ENCODE peak calls at places on chromosomes 1 and 21, in six cellular contexts. One of them, this sample, is unnamed.

GRCh38 chr1:47870480-47870879 is 126.7 kb downstream of the TRABD2B start:
- DNase-seq in IMR-90: no peak
- DNase-seq in H9: no peak
- DNase-seq in H1: no peak
- DNase-seq in mesenchymal stem cell: no peak
- DNase-seq in trophoblast cell: no peak
- DNase-seq in this sample: no peak

GRCh38 chr21:36425286-36425685 is 40.1 kb downstream of the CHAF1B start:
- DNase-seq in IMR-90: peak
- DNase-seq in H9: no peak
- DNase-seq in H1: no peak
- DNase-seq in mesenchymal stem cell: peak
- DNase-seq in trophoblast cell: no peak
- DNase-seq in this sample: no peak

GRCh38 chr1:13663969-13664368 is 36.0 kb upstream of the PRDM2 start:
- DNase-seq in IMR-90: no peak
- DNase-seq in H9: no peak
- DNase-seq in H1: no peak
- DNase-seq in mesenchymal stem cell: no peak
- DNase-seq in trophoblast cell: no peak
- DNase-seq in this sample: no peak

GRCh38 chr21:23574932-23575331 is 2032.3 kb downstream of the MRPL39 start:
- DNase-seq in IMR-90: no peak
- DNase-seq in H9: peak
- DNase-seq in H1: no peak
- DNase-seq in mesenchymal stem cell: no peak
- DNase-seq in trophoblast cell: no peak
- DNase-seq in this sample: no peak

GRCh38 chr1:170967042-170967910 is 31.9 kb downstream of the MROH9 start:
- DNase-seq in IMR-90: peak
- DNase-seq in H9: no peak
- DNase-seq in H1: no peak
- DNase-seq in mesenchymal stem cell: peak
- DNase-seq in trophoblast cell: peak
- DNase-seq in this sample: peak

GRCh38 chr1:52904590-52905375 is 16.8 kb downstream of the ECHDC2 start:
- DNase-seq in IMR-90: no peak
- DNase-seq in H9: peak
- DNase-seq in H1: peak
- DNase-seq in mesenchymal stem cell: no peak
- DNase-seq in trophoblast cell: no peak
- DNase-seq in this sample: no peak

GRCh38 chr1:157725214-157725577 is 24.6 kb upstream of the FCRL3 start:
- DNase-seq in IMR-90: no peak
- DNase-seq in H9: no peak
- DNase-seq in H1: no peak
- DNase-seq in mesenchymal stem cell: no peak
- DNase-seq in trophoblast cell: no peak
- DNase-seq in this sample: no peak

GRCh38 chr1:93720931-93721614 is 39.4 kb upstream of the BCAR3 start:
- DNase-seq in IMR-90: no peak
- DNase-seq in H9: no peak
- DNase-seq in H1: no peak
- DNase-seq in mesenchymal stem cell: no peak
- DNase-seq in trophoblast cell: no peak
- DNase-seq in this sample: no peak

GRCh38 chr1:67489643-67490042 is 59.4 kb upstream of the SERBP1 start:
- DNase-seq in IMR-90: peak
- DNase-seq in H9: no peak
- DNase-seq in H1: no peak
- DNase-seq in mesenchymal stem cell: no peak
- DNase-seq in trophoblast cell: peak
- DNase-seq in this sample: no peak

GRCh38 chr1:48292706-48293105 is 70.2 kb downstream of the SLC5A9 start:
- DNase-seq in IMR-90: no peak
- DNase-seq in H9: no peak
- DNase-seq in H1: no peak
- DNase-seq in mesenchymal stem cell: no peak
- DNase-seq in trophoblast cell: no peak
- DNase-seq in this sample: no peak

GRCh38 chr1:85460555-85461088 is 4.3 kb downstream of the DDAH1 start:
- DNase-seq in IMR-90: no peak
- DNase-seq in H9: no peak
- DNase-seq in H1: no peak
- DNase-seq in mesenchymal stem cell: no peak
- DNase-seq in trophoblast cell: no peak
- DNase-seq in this sample: no peak

GRCh38 chr1:148309940-148310500 is 157.9 kb upstream of the NBPF11 start:
- DNase-seq in IMR-90: no peak
- DNase-seq in H9: no peak
- DNase-seq in H1: peak
- DNase-seq in mesenchymal stem cell: no peak
- DNase-seq in trophoblast cell: no peak
- DNase-seq in this sample: no peak

GRCh38 chr1:151995774-151996173 is 2.1 kb upstream of the S100A10 start:
- DNase-seq in IMR-90: peak
- DNase-seq in H9: no peak
- DNase-seq in H1: no peak
- DNase-seq in mesenchymal stem cell: peak
- DNase-seq in trophoblast cell: no peak
- DNase-seq in this sample: no peak

GRCh38 chr1:29122987-29123870 is 474 bp downstream of the TMEM200B start:
- DNase-seq in IMR-90: peak
- DNase-seq in H9: no peak
- DNase-seq in H1: peak
- DNase-seq in mesenchymal stem cell: peak
- DNase-seq in trophoblast cell: no peak
- DNase-seq in this sample: peak

GRCh38 chr1:41360074-41361027 is 883 bp upstream of the FOXO6 start:
- DNase-seq in IMR-90: no peak
- DNase-seq in H9: peak
- DNase-seq in H1: peak
- DNase-seq in mesenchymal stem cell: peak
- DNase-seq in trophoblast cell: peak
- DNase-seq in this sample: no peak
- H4K91ac ChIP-seq in IMR-90: no peak
- H4K91ac ChIP-seq in H9: no peak
- H4K91ac ChIP-seq in H1: no peak
- H4K91ac ChIP-seq in mesenchymal stem cell: no peak
- H4K91ac ChIP-seq in trophoblast cell: peak
- H4K91ac ChIP-seq in this sample: no peak

DNA sequence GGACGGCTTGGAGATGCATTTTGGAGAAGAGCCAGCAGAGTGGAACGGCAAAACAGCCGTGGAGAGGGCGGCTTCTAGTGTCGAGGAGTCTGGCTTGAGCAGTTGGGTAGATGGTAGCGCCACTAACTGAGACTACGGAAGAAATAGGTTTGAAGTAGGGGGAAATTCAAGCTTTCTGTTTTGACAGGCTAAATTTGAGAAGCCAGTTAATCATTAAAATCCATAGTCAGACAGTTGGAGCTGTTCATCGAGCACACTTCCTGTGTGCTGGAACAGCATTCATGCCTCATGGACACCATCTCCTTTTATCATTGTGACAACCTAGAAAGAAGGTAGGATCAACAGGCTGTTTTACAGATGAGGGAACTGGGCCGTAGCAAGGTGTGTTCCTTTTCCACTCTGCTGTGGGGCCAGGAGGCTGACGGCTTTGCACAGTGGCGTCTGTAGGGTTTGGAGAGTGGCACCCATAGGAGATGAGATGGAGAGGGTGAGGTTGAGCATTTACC is 3.4 kb upstream of the PKLR start:
- DNase-seq in IMR-90: no peak
- DNase-seq in H9: no peak
- DNase-seq in H1: no peak
- DNase-seq in mesenchymal stem cell: no peak
- DNase-seq in trophoblast cell: no peak
- DNase-seq in this sample: no peak
- H2AK5ac ChIP-seq in IMR-90: no peak
- H2AK5ac ChIP-seq in H9: no peak
- H2AK5ac ChIP-seq in H1: no peak
- H2AK5ac ChIP-seq in mesenchymal stem cell: no peak
- H2AK5ac ChIP-seq in trophoblast cell: no peak
- H2AK5ac ChIP-seq in this sample: no peak

GRCh38 chr1:36572142-36572715 is 89.5 kb upstream of the CSF3R start:
- DNase-seq in IMR-90: no peak
- DNase-seq in H9: peak
- DNase-seq in H1: no peak
- DNase-seq in mesenchymal stem cell: no peak
- DNase-seq in trophoblast cell: no peak
- DNase-seq in this sample: no peak
- H4K91ac ChIP-seq in IMR-90: no peak
- H4K91ac ChIP-seq in H9: no peak
- H4K91ac ChIP-seq in H1: no peak
- H4K91ac ChIP-seq in mesenchymal stem cell: no peak
- H4K91ac ChIP-seq in trophoblast cell: no peak
- H4K91ac ChIP-seq in this sample: no peak

DNA sequence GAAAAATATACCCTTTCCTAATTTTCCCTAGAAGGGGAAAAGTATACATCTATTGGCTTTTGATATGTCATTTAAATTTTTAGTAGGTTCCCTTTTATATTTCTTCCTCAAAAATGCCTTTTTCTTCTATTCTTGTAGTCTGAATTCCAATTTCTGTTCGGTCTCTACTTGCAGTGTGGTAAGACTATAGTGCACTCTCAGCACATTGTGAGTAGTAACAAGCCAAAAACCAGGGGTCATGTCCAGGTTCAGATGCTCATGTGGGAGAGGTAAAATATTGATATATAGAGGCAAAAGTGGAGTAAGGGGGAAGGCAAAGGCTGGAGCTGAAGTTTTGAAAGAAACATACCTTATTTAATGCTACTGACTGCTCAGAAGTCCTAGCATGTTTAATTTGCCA is 4.0 kb upstream of the FCGR2A start:
- DNase-seq in IMR-90: no peak
- DNase-seq in H9: no peak
- DNase-seq in H1: no peak
- DNase-seq in mesenchymal stem cell: no peak
- DNase-seq in trophoblast cell: no peak
- DNase-seq in this sample: no peak
- H2AK5ac ChIP-seq in IMR-90: no peak
- H2AK5ac ChIP-seq in H9: no peak
- H2AK5ac ChIP-seq in H1: no peak
- H2AK5ac ChIP-seq in mesenchymal stem cell: no peak
- H2AK5ac ChIP-seq in trophoblast cell: no peak
- H2AK5ac ChIP-seq in this sample: no peak

DNA sequence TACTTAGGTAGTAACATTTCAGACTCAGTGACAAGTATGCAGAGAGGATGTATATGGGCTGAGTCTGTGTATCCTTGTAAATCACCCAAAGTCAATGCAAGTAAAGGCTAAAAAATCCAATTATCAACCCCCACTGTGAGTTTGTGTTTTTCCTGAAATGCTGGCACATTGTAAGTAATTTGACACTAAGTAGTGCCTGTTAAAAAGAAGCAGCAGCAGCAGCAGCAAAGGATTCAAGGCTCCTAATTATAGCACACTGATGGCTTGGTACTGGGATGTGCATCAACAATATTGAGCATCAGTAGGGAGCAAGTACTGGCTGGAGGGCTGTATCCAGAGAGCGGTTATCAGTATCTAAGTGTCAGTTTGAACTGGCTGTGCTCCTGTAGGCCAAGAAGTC is 241.4 kb upstream of the ST6GALNAC5 start:
- DNase-seq in IMR-90: no peak
- DNase-seq in H9: no peak
- DNase-seq in H1: no peak
- DNase-seq in mesenchymal stem cell: no peak
- DNase-seq in trophoblast cell: no peak
- DNase-seq in this sample: no peak
- H4K91ac ChIP-seq in IMR-90: no peak
- H4K91ac ChIP-seq in H9: no peak
- H4K91ac ChIP-seq in H1: no peak
- H4K91ac ChIP-seq in mesenchymal stem cell: no peak
- H4K91ac ChIP-seq in trophoblast cell: no peak
- H4K91ac ChIP-seq in this sample: no peak

DNA sequence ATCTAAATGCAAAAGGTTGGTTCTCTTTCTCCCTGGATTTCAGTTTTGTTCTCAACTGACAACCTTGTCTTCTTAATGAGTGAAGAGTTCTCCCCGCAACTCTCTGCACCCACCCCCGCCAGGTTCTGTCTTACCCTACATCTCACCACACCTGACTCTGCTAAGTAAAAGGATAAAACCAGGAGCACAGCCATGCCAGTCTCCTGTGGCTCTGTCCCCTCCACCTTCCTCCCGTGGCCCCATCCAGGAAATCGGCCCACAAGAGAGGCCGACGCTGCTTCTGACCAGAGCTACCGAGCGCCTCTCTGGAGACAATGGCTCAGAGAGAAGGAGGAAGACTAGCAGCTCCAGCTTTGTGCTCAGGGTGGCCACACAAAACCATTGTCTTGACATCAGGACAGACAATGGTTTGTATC is 72.3 kb downstream of the PLEKHA6 start:
- DNase-seq in IMR-90: no peak
- DNase-seq in H9: no peak
- DNase-seq in H1: no peak
- DNase-seq in mesenchymal stem cell: no peak
- DNase-seq in trophoblast cell: no peak
- DNase-seq in this sample: no peak
- H2AK5ac ChIP-seq in IMR-90: no peak
- H2AK5ac ChIP-seq in H9: no peak
- H2AK5ac ChIP-seq in H1: no peak
- H2AK5ac ChIP-seq in mesenchymal stem cell: no peak
- H2AK5ac ChIP-seq in trophoblast cell: peak
- H2AK5ac ChIP-seq in this sample: no peak

DNA sequence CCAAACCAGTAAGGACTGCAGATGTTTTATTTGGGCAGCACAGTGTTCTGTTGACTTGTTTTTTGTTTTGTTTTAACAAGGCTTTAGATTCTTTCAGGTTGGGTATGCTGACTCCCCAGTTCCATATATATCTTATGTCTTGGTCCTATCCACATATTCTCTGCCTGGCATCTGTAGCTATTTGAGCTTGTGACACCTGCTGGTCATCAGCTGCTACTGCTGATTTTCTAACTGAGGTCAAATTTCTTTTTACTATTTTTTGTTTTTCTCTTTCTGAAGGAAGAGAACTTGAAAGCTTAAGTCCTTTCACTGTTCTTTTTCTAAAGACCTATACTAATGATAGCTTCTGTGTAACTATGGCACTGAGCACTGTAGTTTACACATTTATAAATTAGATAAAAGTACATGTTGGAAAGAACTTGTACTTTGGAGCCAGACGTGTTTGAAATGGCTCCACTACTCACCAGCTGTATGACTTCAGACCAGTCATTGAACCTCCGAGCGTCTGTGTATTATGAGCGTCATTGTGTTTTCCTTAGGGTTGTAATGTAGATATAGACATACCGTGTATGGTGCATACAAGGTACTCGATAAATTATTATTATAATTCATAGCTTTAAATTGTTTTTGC is 109.4 kb downstream of the NRDC start:
- DNase-seq in IMR-90: peak
- DNase-seq in H9: no peak
- DNase-seq in H1: no peak
- DNase-seq in mesenchymal stem cell: peak
- DNase-seq in trophoblast cell: no peak
- DNase-seq in this sample: peak
- H4K91ac ChIP-seq in IMR-90: no peak
- H4K91ac ChIP-seq in H9: no peak
- H4K91ac ChIP-seq in H1: no peak
- H4K91ac ChIP-seq in mesenchymal stem cell: no peak
- H4K91ac ChIP-seq in trophoblast cell: no peak
- H4K91ac ChIP-seq in this sample: no peak

GRCh38 chr1:1434812-1435093 is 737 bp upstream of the VWA1 start:
- DNase-seq in IMR-90: no peak
- DNase-seq in H9: no peak
- DNase-seq in H1: peak
- DNase-seq in mesenchymal stem cell: no peak
- DNase-seq in trophoblast cell: no peak
- DNase-seq in this sample: no peak
- H2AK5ac ChIP-seq in IMR-90: peak
- H2AK5ac ChIP-seq in H9: no peak
- H2AK5ac ChIP-seq in H1: no peak
- H2AK5ac ChIP-seq in mesenchymal stem cell: peak
- H2AK5ac ChIP-seq in trophoblast cell: peak
- H2AK5ac ChIP-seq in this sample: peak

This sample was measured in neuronal stem cell.